ENCODE peak calls at places on chromosomes 7 and 10, in six cellular contexts. One of them, this sample, is unnamed.

GRCh38 chr10:18615618-18616017 is 35.8 kb downstream of the NSUN6 start:
- DNase-seq in neuronal stem cell: no peak
- DNase-seq in H9: no peak
- DNase-seq in H1: no peak
- DNase-seq in mesenchymal stem cell: no peak
- DNase-seq in mesendoderm: no peak
- DNase-seq in this sample: no peak

GRCh38 chr10:119274519-119275045 is 67.2 kb downstream of the GRK5 start:
- DNase-seq in neuronal stem cell: no peak
- DNase-seq in H9: no peak
- DNase-seq in H1: no peak
- DNase-seq in mesenchymal stem cell: no peak
- DNase-seq in mesendoderm: no peak
- DNase-seq in this sample: no peak

GRCh38 chr7:139691253-139691781 is 86.5 kb downstream of the HIPK2 start:
- DNase-seq in neuronal stem cell: no peak
- DNase-seq in H9: no peak
- DNase-seq in H1: no peak
- DNase-seq in mesenchymal stem cell: peak
- DNase-seq in mesendoderm: no peak
- DNase-seq in this sample: no peak

GRCh38 chr10:102131286-102132170 is 1.3 kb upstream of the PPRC1 start:
- DNase-seq in neuronal stem cell: no peak
- DNase-seq in H9: no peak
- DNase-seq in H1: no peak
- DNase-seq in mesenchymal stem cell: peak
- DNase-seq in mesendoderm: no peak
- DNase-seq in this sample: peak

GRCh38 chr7:45686441-45687184 is 112.4 kb downstream of the ADCY1 start:
- DNase-seq in neuronal stem cell: no peak
- DNase-seq in H9: no peak
- DNase-seq in H1: no peak
- DNase-seq in mesenchymal stem cell: no peak
- DNase-seq in mesendoderm: no peak
- DNase-seq in this sample: no peak

GRCh38 chr7:136528329-136528728 is 340.1 kb upstream of the CHRM2 start:
- DNase-seq in neuronal stem cell: no peak
- DNase-seq in H9: no peak
- DNase-seq in H1: no peak
- DNase-seq in mesenchymal stem cell: peak
- DNase-seq in mesendoderm: peak
- DNase-seq in this sample: peak

GRCh38 chr10:129790710-129791446 is 173.2 kb downstream of the EBF3 start:
- DNase-seq in neuronal stem cell: no peak
- DNase-seq in H9: no peak
- DNase-seq in H1: no peak
- DNase-seq in mesenchymal stem cell: no peak
- DNase-seq in mesendoderm: no peak
- DNase-seq in this sample: no peak

GRCh38 chr10:124992462-124993344 is 50.8 kb downstream of the ZRANB1 start:
- DNase-seq in neuronal stem cell: peak
- DNase-seq in H9: peak
- DNase-seq in H1: no peak
- DNase-seq in mesenchymal stem cell: peak
- DNase-seq in mesendoderm: peak
- DNase-seq in this sample: peak

GRCh38 chr10:51386248-51386885 is 312.1 kb downstream of the PRKG1 start:
- DNase-seq in neuronal stem cell: no peak
- DNase-seq in H9: no peak
- DNase-seq in H1: no peak
- DNase-seq in mesenchymal stem cell: no peak
- DNase-seq in mesendoderm: no peak
- DNase-seq in this sample: peak

GRCh38 chr7:117008849-117009531 is 55.7 kb downstream of the ST7 start:
- DNase-seq in neuronal stem cell: no peak
- DNase-seq in H9: no peak
- DNase-seq in H1: no peak
- DNase-seq in mesenchymal stem cell: peak
- DNase-seq in mesendoderm: no peak
- DNase-seq in this sample: peak

GRCh38 chr10:81031774-81032173 is 494.1 kb downstream of the SH2D4B start:
- DNase-seq in neuronal stem cell: no peak
- DNase-seq in H9: no peak
- DNase-seq in H1: no peak
- DNase-seq in mesenchymal stem cell: no peak
- DNase-seq in mesendoderm: no peak
- DNase-seq in this sample: no peak

GRCh38 chr10:113034008-113034407 is 84.0 kb downstream of the TCF7L2 start:
- DNase-seq in neuronal stem cell: no peak
- DNase-seq in H9: no peak
- DNase-seq in H1: no peak
- DNase-seq in mesenchymal stem cell: no peak
- DNase-seq in mesendoderm: no peak
- DNase-seq in this sample: no peak

GRCh38 chr7:78345293-78345692 is 546.7 kb downstream of the PHTF2 start:
- DNase-seq in neuronal stem cell: no peak
- DNase-seq in H9: no peak
- DNase-seq in H1: no peak
- DNase-seq in mesenchymal stem cell: no peak
- DNase-seq in mesendoderm: no peak
- DNase-seq in this sample: no peak

GRCh38 chr7:22726345-22726848 is 603 bp upstream of the IL6 start:
- DNase-seq in neuronal stem cell: peak
- DNase-seq in H9: peak
- DNase-seq in H1: no peak
- DNase-seq in mesenchymal stem cell: peak
- DNase-seq in mesendoderm: peak
- DNase-seq in this sample: peak

GRCh38 chr7:111292026-111292430 is 201.1 kb downstream of the LRRN3 start:
- DNase-seq in neuronal stem cell: no peak
- DNase-seq in H9: no peak
- DNase-seq in H1: no peak
- DNase-seq in mesenchymal stem cell: no peak
- DNase-seq in mesendoderm: no peak
- DNase-seq in this sample: peak

GRCh38 chr7:94856643-94857042 is 50.8 kb upstream of the PPP1R9A start:
- DNase-seq in neuronal stem cell: no peak
- DNase-seq in H9: no peak
- DNase-seq in H1: no peak
- DNase-seq in mesenchymal stem cell: no peak
- DNase-seq in mesendoderm: no peak
- DNase-seq in this sample: no peak

GRCh38 chr10:18668026-18668425 is 8.8 kb downstream of the ARL5B start:
- DNase-seq in neuronal stem cell: no peak
- DNase-seq in H9: no peak
- DNase-seq in H1: no peak
- DNase-seq in mesenchymal stem cell: no peak
- DNase-seq in mesendoderm: peak
- DNase-seq in this sample: no peak

GRCh38 chr7:105268511-105269392 is 120.0 kb downstream of the SRPK2 start:
- DNase-seq in neuronal stem cell: no peak
- DNase-seq in H9: no peak
- DNase-seq in H1: no peak
- DNase-seq in mesenchymal stem cell: peak
- DNase-seq in mesendoderm: no peak
- DNase-seq in this sample: peak

GRCh38 chr10:5349362-5349761 is 15.4 kb upstream of the UCN3 start:
- DNase-seq in neuronal stem cell: no peak
- DNase-seq in H9: no peak
- DNase-seq in H1: no peak
- DNase-seq in mesenchymal stem cell: no peak
- DNase-seq in mesendoderm: no peak
- DNase-seq in this sample: no peak

GRCh38 chr7:107076781-107077698 is 32.5 kb downstream of the PRKAR2B start:
- DNase-seq in neuronal stem cell: no peak
- DNase-seq in H9: no peak
- DNase-seq in H1: no peak
- DNase-seq in mesenchymal stem cell: peak
- DNase-seq in mesendoderm: no peak
- DNase-seq in this sample: no peak

GRCh38 chr7:47266131-47266706 is 315.7 kb downstream of the TNS3 start:
- DNase-seq in neuronal stem cell: peak
- DNase-seq in H9: peak
- DNase-seq in H1: peak
- DNase-seq in mesenchymal stem cell: peak
- DNase-seq in mesendoderm: peak
- DNase-seq in this sample: peak

GRCh38 chr7:116953727-116954442 is 584 bp downstream of the ST7 start:
- DNase-seq in neuronal stem cell: peak
- DNase-seq in H9: peak
- DNase-seq in H1: peak
- DNase-seq in mesenchymal stem cell: peak
- DNase-seq in mesendoderm: peak
- DNase-seq in this sample: peak

GRCh38 chr10:108868881-108869280 is 1054.4 kb downstream of the XPNPEP1 start:
- DNase-seq in neuronal stem cell: no peak
- DNase-seq in H9: no peak
- DNase-seq in H1: no peak
- DNase-seq in mesenchymal stem cell: no peak
- DNase-seq in mesendoderm: no peak
- DNase-seq in this sample: no peak
- H2BK120ac ChIP-seq in neuronal stem cell: no peak
- H2BK120ac ChIP-seq in H9: no peak
- H2BK120ac ChIP-seq in H1: no peak
- H2BK120ac ChIP-seq in mesenchymal stem cell: no peak
- H2BK120ac ChIP-seq in mesendoderm: no peak
- H2BK120ac ChIP-seq in this sample: no peak

DNA sequence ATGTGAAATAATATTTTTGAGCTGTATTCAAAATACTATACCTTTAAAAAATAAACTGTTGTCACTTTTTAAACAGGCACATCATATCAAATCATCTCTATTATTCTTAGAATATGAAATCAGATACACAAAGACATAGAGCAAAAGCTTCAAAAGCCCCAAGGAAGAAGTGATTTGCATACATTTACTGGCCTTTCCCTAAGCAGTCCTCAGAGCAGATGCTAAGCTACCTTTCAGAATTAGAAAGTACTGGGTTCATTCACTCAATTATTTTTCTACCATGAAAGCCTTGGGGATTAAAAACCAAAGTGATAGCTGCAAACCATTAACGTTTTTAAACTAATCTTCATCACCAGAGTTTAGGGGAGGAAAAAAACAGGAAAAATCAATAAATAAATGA is 55.8 kb upstream of the RNF148 start:
- DNase-seq in neuronal stem cell: no peak
- DNase-seq in H9: no peak
- DNase-seq in H1: no peak
- DNase-seq in mesenchymal stem cell: no peak
- DNase-seq in mesendoderm: no peak
- DNase-seq in this sample: no peak
- H2BK15ac ChIP-seq in neuronal stem cell: no peak
- H2BK15ac ChIP-seq in H9: no peak
- H2BK15ac ChIP-seq in H1: no peak
- H2BK15ac ChIP-seq in mesenchymal stem cell: no peak
- H2BK15ac ChIP-seq in mesendoderm: no peak
- H2BK15ac ChIP-seq in this sample: no peak

DNA sequence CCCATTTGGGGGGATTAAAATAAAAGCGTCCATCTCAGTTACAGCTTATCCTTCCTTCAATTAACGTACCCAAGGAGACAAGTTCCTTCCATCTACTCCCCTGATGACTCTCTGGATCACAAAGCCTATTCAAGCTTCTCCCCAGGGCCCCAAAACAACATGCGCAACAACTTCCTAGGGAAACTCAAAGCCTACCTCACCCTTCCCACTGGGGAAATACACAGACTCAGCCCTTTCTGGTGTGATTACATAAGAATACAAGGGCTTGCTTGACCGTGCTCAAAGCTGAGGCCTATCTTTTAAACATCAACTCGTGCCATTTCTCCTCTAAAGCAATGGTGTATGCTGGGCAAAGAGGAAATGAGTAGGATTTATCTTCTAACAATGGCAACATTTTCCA is 112.4 kb downstream of the CDK6 start:
- DNase-seq in neuronal stem cell: no peak
- DNase-seq in H9: peak
- DNase-seq in H1: peak
- DNase-seq in mesenchymal stem cell: peak
- DNase-seq in mesendoderm: peak
- DNase-seq in this sample: no peak
- H2BK120ac ChIP-seq in neuronal stem cell: no peak
- H2BK120ac ChIP-seq in H9: no peak
- H2BK120ac ChIP-seq in H1: no peak
- H2BK120ac ChIP-seq in mesenchymal stem cell: no peak
- H2BK120ac ChIP-seq in mesendoderm: no peak
- H2BK120ac ChIP-seq in this sample: peak

GRCh38 chr7:158541330-158542010 is 46.2 kb downstream of the PTPRN2 start:
- DNase-seq in neuronal stem cell: no peak
- DNase-seq in H9: no peak
- DNase-seq in H1: no peak
- DNase-seq in mesenchymal stem cell: no peak
- DNase-seq in mesendoderm: no peak
- DNase-seq in this sample: no peak
- H2BK15ac ChIP-seq in neuronal stem cell: no peak
- H2BK15ac ChIP-seq in H9: no peak
- H2BK15ac ChIP-seq in H1: peak
- H2BK15ac ChIP-seq in mesenchymal stem cell: no peak
- H2BK15ac ChIP-seq in mesendoderm: no peak
- H2BK15ac ChIP-seq in this sample: no peak

GRCh38 chr7:27453702-27454405 is 208.8 kb downstream of the HIBADH start:
- DNase-seq in neuronal stem cell: no peak
- DNase-seq in H9: no peak
- DNase-seq in H1: no peak
- DNase-seq in mesenchymal stem cell: peak
- DNase-seq in mesendoderm: peak
- DNase-seq in this sample: peak
- H2BK120ac ChIP-seq in neuronal stem cell: no peak
- H2BK120ac ChIP-seq in H9: no peak
- H2BK120ac ChIP-seq in H1: no peak
- H2BK120ac ChIP-seq in mesenchymal stem cell: no peak
- H2BK120ac ChIP-seq in mesendoderm: no peak
- H2BK120ac ChIP-seq in this sample: no peak